ENCODE peak calls at places on chromosomes 16 and 17, in four cellular contexts. H is IMR-90, C is stomach, V is K562. P is an unnamed sample.

GRCh38 chr17:14204084-14204483 is 32.6 kb downstream of the CDRT15 start:
- DNase-seq in H (no peak), C (no peak), V (peak), P (no peak)

GRCh38 chr16:80997139-80997798 is 9.4 kb downstream of the CMC2 start:
- DNase-seq in H (no peak), C (no peak), V (no peak), P (peak)

GRCh38 chr16:27718136-27718766 is 168.3 kb downstream of the KATNIP start:
- DNase-seq in H (no peak), C (no peak), V (no peak), P (peak)

GRCh38 chr17:51869387-51869786 is 289.1 kb downstream of the CA10 start:
- DNase-seq in H (no peak), C (no peak), V (no peak), P (no peak)

GRCh38 chr17:77804796-77805426 is 153.6 kb upstream of the TNRC6C start:
- DNase-seq in H (no peak), C (no peak), V (no peak), P (no peak)

GRCh38 chr17:51441431-51441830 is 181.1 kb downstream of the UTP18 start:
- DNase-seq in H (no peak), C (no peak), V (no peak), P (no peak)

GRCh38 chr16:87209808-87210512 is 107.2 kb downstream of the C16orf95 start:
- DNase-seq in H (no peak), C (no peak), V (no peak), P (no peak)

GRCh38 chr17:59423137-59423703 is 91.8 kb downstream of the YPEL2 start:
- DNase-seq in H (peak), C (no peak), V (peak), P (peak)

GRCh38 chr16:57619133-57619605 is 9.3 kb upstream of the ADGRG1 start:
- DNase-seq in H (no peak), C (peak), V (no peak), P (no peak)

GRCh38 chr17:59439261-59439660 is 107.8 kb downstream of the YPEL2 start:
- DNase-seq in H (no peak), C (no peak), V (no peak), P (no peak)

GRCh38 chr16:86774931-86775330 is 196.6 kb downstream of the FOXL1 start:
- DNase-seq in H (no peak), C (no peak), V (no peak), P (no peak)

GRCh38 chr17:48882272-48882671 is 10.3 kb upstream of the ATP5MC1 start:
- DNase-seq in H (no peak), C (no peak), V (no peak), P (no peak)

GRCh38 chr17:40809721-40810421 is 10.1 kb upstream of the KRT28 start:
- DNase-seq in H (peak), C (no peak), V (no peak), P (no peak)

GRCh38 chr16:58843675-58844074 is 109.6 kb upstream of the GOT2 start:
- DNase-seq in H (peak), C (no peak), V (peak), P (no peak)

GRCh38 chr16:88549671-88550643 is 20.2 kb upstream of the ZC3H18 start:
- DNase-seq in H (no peak), C (no peak), V (peak), P (no peak)

GRCh38 chr17:1083451-1084187 is 86.7 kb downstream of the TIMM22 start:
- DNase-seq in H (no peak), C (peak), V (no peak), P (peak)

GRCh38 chr17:1089915-1090314 is 89.9 kb downstream of the ABR start:
- DNase-seq in H (no peak), C (peak), V (no peak), P (peak)

GRCh38 chr17:1090454-1091189 is 89.2 kb downstream of the ABR start:
- DNase-seq in H (no peak), C (peak), V (no peak), P (no peak)

GRCh38 chr17:1091190-1091534 is 88.6 kb downstream of the ABR start:
- DNase-seq in H (no peak), C (no peak), V (no peak), P (no peak)

DNA sequence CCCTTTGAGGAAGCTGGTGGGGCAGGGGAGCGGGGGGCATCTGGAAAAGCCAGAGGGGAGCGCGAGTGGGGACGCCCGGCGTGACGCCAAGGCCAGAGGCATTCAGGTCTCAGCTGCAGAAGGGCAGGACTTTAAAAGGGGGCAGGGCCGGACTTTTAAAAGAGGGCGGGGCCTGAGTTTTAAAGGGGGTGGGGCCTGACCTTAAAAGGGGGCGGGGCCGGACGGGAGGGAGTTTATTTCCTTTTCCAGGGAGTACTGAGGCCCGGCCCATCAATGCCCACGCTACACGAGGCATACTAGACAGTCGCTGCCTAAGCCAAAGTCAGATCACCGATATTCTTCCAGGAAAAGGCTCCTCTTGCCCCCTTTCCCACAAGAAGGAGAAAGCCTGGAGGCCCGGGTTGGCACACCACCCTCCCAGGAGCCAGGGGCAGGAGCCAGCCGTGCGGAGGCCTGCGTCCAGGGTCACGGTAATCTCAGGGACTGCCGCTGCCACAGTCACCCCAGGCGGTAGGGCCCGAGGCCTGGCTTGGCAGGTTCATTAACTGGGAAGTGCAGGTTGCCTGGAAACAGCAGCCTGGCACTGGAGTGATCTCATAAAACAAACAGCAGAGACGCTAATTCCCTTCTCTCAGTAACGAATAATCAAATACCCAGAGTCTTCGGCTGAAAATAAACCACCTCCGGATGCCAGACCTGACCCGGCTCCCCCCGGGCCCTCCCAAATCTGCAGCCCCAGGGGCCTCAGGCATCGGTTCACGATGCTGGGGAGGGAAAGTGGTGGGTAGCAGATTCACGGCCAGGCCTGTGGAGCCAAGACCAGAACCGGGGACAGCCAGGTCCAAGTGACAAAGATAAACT is 90.7 kb downstream of the TIMM22 start:
- DNase-seq in H (no peak), C (peak), V (peak), P (peak)
- TF ChIP-seq POLR2A in H (no peak), C (no peak), V (no peak), P (peak)

GRCh38 chr17:2043785-2044184 is 2.0 kb downstream of the OVCA2 start:
- DNase-seq in H (peak), C (no peak), V (no peak), P (no peak)

GRCh38 chr17:2041561-2042354 is at the start of gene OVCA2:
- DNase-seq in H (peak), C (peak), V (peak), P (peak)

GRCh38 chr17:2042355-2042929 is 620 bp downstream of the OVCA2 start:
- DNase-seq in H (no peak), C (no peak), V (peak), P (no peak)

GRCh38 chr17:2040219-2040827 is 1.5 kb upstream of the OVCA2 start:
- DNase-seq in H (no peak), C (no peak), V (no peak), P (no peak)

DNA sequence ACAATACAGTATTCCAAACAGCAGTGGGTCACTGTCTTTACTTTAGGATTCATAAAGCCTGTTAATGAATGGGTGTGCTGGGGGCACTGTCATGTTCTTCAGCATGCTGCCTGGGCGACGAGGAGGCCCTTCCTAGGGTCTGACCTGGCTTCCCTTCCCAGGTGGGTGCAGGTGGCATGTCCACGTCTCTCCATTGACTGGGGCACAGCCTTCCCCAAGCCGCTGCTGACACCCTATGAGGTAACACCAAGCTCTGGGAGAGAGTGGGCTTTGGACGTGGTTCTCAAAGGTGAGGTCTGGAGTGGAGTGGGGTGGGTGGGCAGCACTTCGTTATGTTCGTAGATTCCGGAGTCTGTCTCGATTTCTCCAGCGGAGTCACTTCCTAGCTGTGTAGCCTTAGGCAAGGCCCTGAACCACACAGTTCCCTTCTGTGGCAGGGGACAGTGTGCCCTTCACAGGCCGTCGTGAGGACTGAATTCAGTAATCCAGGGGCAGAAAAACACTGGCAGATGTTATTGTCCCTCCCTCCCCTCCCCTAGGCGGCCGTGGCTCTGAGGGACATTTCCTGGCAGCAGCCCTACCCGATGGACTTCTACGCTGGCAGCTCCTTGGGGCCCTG is 771 bp upstream of the OVCA2 start:
- DNase-seq in H (no peak), C (no peak), V (no peak), P (peak)
- H3K27ac ChIP-seq in H (peak), C (peak), V (no peak), P (peak)

GRCh38 chr16:746637-747036 is 5.8 kb upstream of the CIAO3 start:
- DNase-seq in H (no peak), C (no peak), V (no peak), P (no peak)
- TF ChIP-seq POLR2A in H (no peak), C (no peak), V (no peak), P (no peak)

DNA sequence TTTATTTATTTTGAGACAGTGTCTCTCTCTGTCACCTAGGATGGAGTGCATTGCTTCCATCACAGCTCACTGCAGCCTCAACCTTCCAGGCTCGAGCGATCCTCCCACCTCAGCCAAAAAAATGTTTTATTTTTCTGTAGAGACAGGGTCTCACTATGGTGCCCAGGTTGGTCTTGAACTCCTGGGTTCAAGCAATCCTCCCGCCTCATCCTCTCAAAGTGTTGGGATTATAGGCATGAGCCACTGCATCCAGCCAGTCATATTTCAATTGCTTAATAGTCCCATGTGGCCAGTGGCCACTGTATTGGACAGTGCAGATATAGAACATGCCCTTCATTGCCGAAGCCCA is 15.3 kb downstream of the TMC7 start:
- DNase-seq in H (no peak), C (no peak), V (no peak), P (no peak)
- H3K27ac ChIP-seq in H (no peak), C (peak), V (no peak), P (no peak)

DNA sequence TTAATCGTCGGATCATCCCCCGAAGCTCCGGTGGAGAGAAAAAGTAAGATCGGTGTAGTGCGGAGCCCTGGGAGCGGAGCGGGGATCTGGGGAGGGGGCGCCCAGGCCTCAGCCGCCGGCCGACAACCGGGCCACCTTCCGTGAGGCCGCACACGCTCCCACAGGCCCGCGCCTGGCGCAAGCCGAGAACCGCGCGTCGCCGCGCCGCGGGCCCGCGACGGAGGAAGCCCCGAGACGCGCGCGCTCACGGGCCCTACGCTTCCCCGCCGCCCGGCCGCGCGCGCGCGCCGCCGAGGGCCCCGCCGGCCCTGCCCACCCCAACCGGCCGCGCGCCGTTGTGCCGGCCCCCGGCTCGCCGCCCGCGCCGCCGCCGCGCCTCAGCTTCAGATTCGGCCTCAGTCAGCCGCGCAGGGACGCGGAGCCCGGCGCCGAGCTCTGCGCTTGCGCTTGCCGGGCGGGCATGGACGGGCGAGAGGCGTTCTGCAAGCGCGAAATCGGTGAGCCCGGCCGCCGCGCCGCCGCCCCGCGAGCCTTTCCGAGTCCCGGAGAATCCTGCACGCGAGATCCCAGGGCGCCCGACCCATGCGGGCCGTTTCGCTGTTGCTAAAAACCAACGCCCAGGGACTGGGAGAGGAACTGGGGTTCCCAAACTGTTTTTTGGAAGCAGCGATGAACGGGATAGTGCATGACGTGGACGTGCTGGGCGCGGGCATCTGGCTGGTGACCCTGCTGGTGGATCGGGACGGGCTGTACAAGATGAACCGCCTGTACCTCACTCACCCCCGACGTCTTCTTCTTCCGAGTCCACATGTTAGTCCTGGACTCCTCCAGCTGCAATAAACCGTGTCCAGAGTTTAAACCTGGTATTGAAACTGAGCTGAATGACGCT is 28.0 kb upstream of the LRRC37A start:
- DNase-seq in H (peak), C (peak), V (peak), P (peak)
- TF ChIP-seq POLR2A in H (peak), C (no peak), V (peak), P (peak)

P was measured in body of pancreas.